ENCODE peak calls at places on chromosomes 6 and 20, in nine cellular contexts. U, K, V, Q, C, T, S, M and Z are unnamed samples.

GRCh38 chr6:166611631-166612030 is 15.4 kb downstream of the RPS6KA2 start:
- DNase-seq in U (no peak), K (no peak), V (no peak), Q (no peak), C (no peak), T (no peak), S (no peak), M (no peak), Z (no peak)

GRCh38 chr6:142927904-142928303 is 17.1 kb downstream of the HIVEP2 start:
- DNase-seq in U (no peak), K (no peak), V (no peak), Q (no peak), C (peak; percentile 33), T (no peak), S (no peak), M (no peak), Z (no peak)

GRCh38 chr20:24762791-24763350 is 186.2 kb upstream of the CST7 start:
- DNase-seq in U (no peak), K (no peak), V (no peak), Q (no peak), C (no peak), T (peak; percentile 32), S (no peak), M (no peak), Z (no peak)

GRCh38 chr20:61965606-61966491 is 99.8 kb downstream of the TAF4 start:
- DNase-seq in U (no peak), K (no peak), V (no peak), Q (no peak), C (no peak), T (peak; percentile 71), S (no peak), M (no peak), Z (no peak)

GRCh38 chr6:16762265-16762546 is 946 bp upstream of the ATXN1 start:
- DNase-seq in U (no peak), K (peak; percentile 58), V (no peak), Q (no peak), C (no peak), T (no peak), S (no peak), M (no peak), Z (no peak)

GRCh38 chr6:27081931-27082330 is 165.6 kb upstream of the PRSS16 start:
- DNase-seq in U (no peak), K (no peak), V (no peak), Q (no peak), C (no peak), T (no peak), S (no peak), M (no peak), Z (no peak)

GRCh38 chr6:100706491-100706890 is 174.6 kb downstream of the ASCC3 start:
- DNase-seq in U (no peak), K (no peak), V (no peak), Q (no peak), C (no peak), T (no peak), S (no peak), M (no peak), Z (no peak)

GRCh38 chr6:113570176-113570575 is 287.0 kb upstream of the MARCKS start:
- DNase-seq in U (no peak), K (peak; percentile 22), V (no peak), Q (no peak), C (peak; percentile 39), T (no peak), S (no peak), M (no peak), Z (no peak)

GRCh38 chr6:33685411-33686224 is 25.9 kb downstream of the UQCC2 start:
- DNase-seq in U (no peak), K (no peak), V (no peak), Q (no peak), C (no peak), T (peak; percentile 43), S (no peak), M (no peak), Z (no peak)

GRCh38 chr20:40251284-40251932 is 437.6 kb downstream of the MAFB start:
- DNase-seq in U (peak; percentile 19), K (peak; percentile 57), V (peak; percentile 11), Q (no peak), C (peak; percentile 36), T (no peak), S (no peak), M (no peak), Z (no peak)

GRCh38 chr6:44100088-44100550 is 27.1 kb downstream of the MRPL14 start:
- DNase-seq in U (peak; percentile 66), K (peak; percentile 39), V (peak; percentile 29), Q (no peak), C (peak; percentile 28), T (no peak), S (no peak), M (no peak), Z (no peak)

GRCh38 chr6:118886641-118887040 is 7.3 kb upstream of the ASF1A start:
- DNase-seq in U (no peak), K (no peak), V (no peak), Q (peak; percentile 39), C (no peak), T (no peak), S (no peak), M (no peak), Z (no peak)

GRCh38 chr6:69792292-69792691 is 4.5 kb downstream of the LMBRD1 start:
- DNase-seq in U (no peak), K (no peak), V (no peak), Q (no peak), C (no peak), T (no peak), S (no peak), M (no peak), Z (no peak)

GRCh38 chr6:20236899-20237600 is 24.8 kb upstream of the MBOAT1 start:
- DNase-seq in U (no peak), K (no peak), V (no peak), Q (no peak), C (no peak), T (no peak), S (no peak), M (no peak), Z (no peak)